ENCODE peak calls at places on chromosomes 4 and X, in nine cellular contexts. P is PC-3, G is PC-9, N is K562, H is HCT116, K is astrocyte, R is GM23338, J is neural progenitor cell, Y is H1. T is an unnamed sample. For H3K79me2, the result is how much of the 10 kb centered on the place peaks cover.

GRCh38 chr4:47899639-47900038 is 14.7 kb downstream of the NFXL1 start:
- DNase-seq in J (no peak), K (no peak), N (no peak), P (no peak), G (no peak), Y (no peak), R (no peak), H (no peak), T (no peak)

GRCh38 chr4:113292371-113293042 is 243.1 kb downstream of the ANK2 start:
- DNase-seq in K (peak), J (peak), R (peak), Y (peak), G (no peak), N (no peak), P (no peak), H (no peak), T (no peak)

GRCh38 chrX:140480765-140481164 is 24.1 kb downstream of the SOX3 start:
- DNase-seq in K (peak), H (no peak), N (no peak), Y (no peak), J (no peak), R (no peak), G (no peak), P (no peak), T (no peak)

GRCh38 chr4:124483043-124483906 is 229.3 kb downstream of the ANKRD50 start:
- DNase-seq in N (peak), H (no peak), R (peak), G (no peak), J (peak), Y (no peak), P (no peak), K (peak), T (no peak)

GRCh38 chr4:153794001-153794400 is 5.1 kb upstream of the SFRP2 start:
- DNase-seq in Y (no peak), H (no peak), R (no peak), N (no peak), G (no peak), P (peak), K (no peak), J (no peak), T (no peak)

GRCh38 chrX:40402771-40403533 is 177.8 kb upstream of the ATP6AP2 start:
- DNase-seq in K (peak), G (no peak), N (peak), H (no peak), Y (no peak), J (no peak), P (peak), R (no peak), T (no peak)

GRCh38 chrX:5295004-5295403 is 933.7 kb downstream of the NLGN4X start:
- DNase-seq in P (no peak), N (no peak), R (no peak), J (no peak), Y (no peak), G (no peak), K (no peak), H (no peak), T (no peak)

GRCh38 chr4:128338634-128339355 is 51.2 kb upstream of the PGRMC2 start:
- DNase-seq in P (peak), Y (no peak), J (no peak), H (no peak), R (no peak), G (peak), N (peak), K (peak), T (no peak)

GRCh38 chr4:53039741-53040458 is 177.8 kb downstream of the RASL11B start:
- DNase-seq in G (no peak), Y (no peak), R (no peak), H (no peak), N (peak), J (no peak), P (no peak), K (no peak), T (no peak)

GRCh38 chrX:11423949-11424348 is 130.7 kb downstream of the AMELX start:
- DNase-seq in H (no peak), R (no peak), Y (no peak), N (no peak), G (no peak), P (no peak), K (no peak), J (no peak), T (no peak)

GRCh38 chr4:136864580-136865185 is 667.6 kb downstream of the PCDH18 start:
- DNase-seq in Y (no peak), K (peak), N (peak), G (no peak), H (peak), P (peak), J (peak), R (peak), T (peak)

GRCh38 chr4:156929706-156930105 is 41.9 kb downstream of the PDGFC start:
- DNase-seq in N (no peak), P (no peak), K (no peak), H (no peak), G (no peak), J (no peak), R (no peak), Y (no peak), T (no peak)

GRCh38 chrX:41737065-41737464 is 13.1 kb downstream of the GPR82 start:
- DNase-seq in H (no peak), K (no peak), P (no peak), Y (no peak), G (no peak), R (no peak), J (no peak), N (peak), T (peak)

GRCh38 chrX:13994104-13994503 is 35.6 kb downstream of the GEMIN8 start:
- DNase-seq in Y (no peak), P (no peak), R (no peak), N (no peak), G (no peak), K (no peak), H (no peak), J (no peak), T (no peak)

GRCh38 chrX:94515009-94515408 is 841.0 kb downstream of the FAM133A start:
- DNase-seq in P (no peak), H (no peak), N (no peak), J (peak), Y (no peak), G (no peak), R (peak), K (no peak), T (no peak)

GRCh38 chrX:122866527-122866926 is 317.6 kb upstream of the GRIA3 start:
- DNase-seq in R (no peak), J (no peak), N (no peak), Y (no peak), H (no peak), P (peak), K (peak), G (no peak), T (no peak)

GRCh38 chr4:159051245-159052071 is 51.4 kb upstream of the RAPGEF2 start:
- DNase-seq in K (no peak), Y (no peak), N (no peak), G (no peak), J (no peak), R (peak), P (no peak), H (no peak), T (no peak)

GRCh38 chrX:39689374-39690104 is 408.2 kb downstream of the BCOR start:
- DNase-seq in J (peak), H (no peak), N (no peak), K (no peak), R (peak), P (no peak), G (no peak), Y (peak), T (no peak)

GRCh38 chr4:56671860-56672259 is 9.2 kb downstream of the HOPX start:
- DNase-seq in J (no peak), N (no peak), P (no peak), Y (no peak), K (no peak), H (no peak), R (no peak), G (peak), T (no peak)

GRCh38 chr4:1290165-1290977 is 680 bp downstream of the MAEA start:
- DNase-seq in K (no peak), J (no peak), P (peak), N (peak), G (peak), H (no peak), R (no peak), Y (no peak), T (peak)

GRCh38 chr4:1291091-1291490 is 1.4 kb downstream of the MAEA start:
- DNase-seq in Y (no peak), J (no peak), P (no peak), K (no peak), R (no peak), G (no peak), H (no peak), N (peak), T (no peak)

GRCh38 chr4:1291996-1292702 is 2.5 kb downstream of the MAEA start:
- DNase-seq in P (no peak), J (no peak), G (no peak), H (no peak), N (no peak), Y (no peak), K (no peak), R (no peak), T (no peak)

GRCh38 chr4:1288786-1289185 is 905 bp upstream of the MAEA start:
- DNase-seq in G (no peak), K (no peak), H (no peak), N (no peak), R (no peak), P (no peak), J (no peak), Y (no peak), T (no peak)

GRCh38 chr4:1289232-1290164 is at the start of gene MAEA:
- DNase-seq in H (peak), P (peak), R (peak), K (peak), Y (peak), N (peak), J (peak), G (peak), T (peak)
- TF ChIP-seq CTCF in H (no peak), P (no peak), R (no peak), K (no peak), Y (no peak), N (no peak), J (no peak), G (no peak), T (no peak)

DNA sequence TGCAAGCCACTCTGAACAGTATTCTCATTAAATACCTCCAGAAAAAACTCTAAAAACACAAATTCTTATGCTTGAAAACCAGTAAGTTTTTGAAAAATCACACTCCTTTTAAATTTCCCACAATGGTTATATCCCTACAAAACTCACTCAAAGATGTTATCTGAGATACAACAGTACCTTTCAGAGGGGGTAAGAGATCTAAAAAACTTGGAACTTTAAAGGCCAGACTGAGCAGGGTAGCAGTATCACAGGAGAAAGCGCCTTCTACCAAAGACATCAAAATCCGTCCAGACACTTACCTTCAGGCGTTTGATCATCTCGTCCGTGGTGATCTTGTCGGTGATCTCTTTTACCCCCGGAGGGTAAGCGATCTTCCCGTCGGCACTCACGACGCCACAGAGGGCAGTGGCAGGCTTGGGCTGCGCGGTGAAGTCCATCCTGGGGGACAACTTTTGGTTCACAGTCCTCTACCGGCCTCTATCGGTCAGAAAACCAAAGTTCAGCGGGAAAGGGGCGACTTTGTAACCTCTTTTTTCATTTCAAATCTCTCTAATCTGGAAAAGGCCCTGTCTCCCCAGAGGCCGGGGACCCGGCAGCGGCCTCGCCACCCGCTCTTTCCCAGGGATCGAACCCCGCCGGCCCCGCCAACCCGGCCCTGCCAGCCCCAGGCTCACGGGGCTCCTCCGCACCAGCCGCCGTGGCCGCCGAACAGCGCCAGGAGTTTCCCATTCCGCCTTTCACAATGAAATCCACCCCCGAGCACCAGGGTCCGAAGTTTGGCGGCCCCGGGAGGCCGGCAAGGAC is 1.4 kb downstream of the PDS5A start:
- DNase-seq in J (peak), N (peak), G (peak), P (peak), H (peak), K (peak), R (peak), Y (peak), T (peak)
- H3K79me2 ChIP-seq in J (half or more), N (half or more), G (half or more), P (half or more), H (half or more), K (half or more), R (half or more), Y (half or more), T (half or more)

GRCh38 chr4:110211007-110211769 is 12.8 kb upstream of the ELOVL6 start:
- DNase-seq in P (peak), G (no peak), H (no peak), R (peak), Y (no peak), J (peak), K (peak), N (peak), T (peak)
- TF ChIP-seq CTCF in P (peak), G (peak), H (peak), R (peak), Y (no peak), J (peak), K (peak), N (peak), T (peak)

GRCh38 chr4:166637816-166638215 is 596.5 kb downstream of the SPOCK3 start:
- DNase-seq in R (no peak), N (no peak), H (no peak), J (no peak), Y (no peak), G (no peak), K (no peak), P (no peak), T (no peak)
- H3K79me2 ChIP-seq in R (under half), N (under half), H (under half), J (under half), Y (under half), G (under half), K (under half), P (under half), T (under half)

T was measured in OCI-LY7.